ENCODE peak calls at places on chromosome 14, in ten cellular contexts. B, N, C, U, T, J, M, O, Y and H are unnamed samples.

GRCh38 chr14:73368621-73369020 is 89.7 kb downstream of the NUMB start:
- DNase-seq in B (peak; percentile 30), N (peak; percentile 9), C (no peak), U (no peak), T (no peak), J (no peak), M (no peak), O (no peak), Y (no peak), H (no peak)

GRCh38 chr14:24392327-24393098 is 6.3 kb upstream of the NYNRIN start:
- DNase-seq in B (peak; percentile 75), N (peak; percentile 67), C (no peak), U (no peak), T (peak; percentile 19), J (no peak), M (no peak), O (peak; percentile 42), Y (no peak), H (peak; percentile 61)

GRCh38 chr14:99884834-99885648 is 91.8 kb downstream of the EML1 start:
- DNase-seq in B (peak; percentile 83), N (peak; percentile 77), C (peak; percentile 23), U (no peak), T (peak; percentile 13), J (peak; percentile 49), M (peak; percentile 62), O (peak; percentile 67), Y (peak; percentile 60), H (peak; percentile 2)

GRCh38 chr14:78157855-78158436 is 12.2 kb upstream of the NRXN3 start:
- DNase-seq in B (peak; percentile 14), N (peak; percentile 1), C (no peak), U (no peak), T (no peak), J (peak; percentile 20), M (peak; percentile 28), O (no peak), Y (no peak), H (no peak)

GRCh38 chr14:101489092-101489760 is 72.1 kb upstream of the DIO3 start:
- DNase-seq in B (no peak), N (no peak), C (no peak), U (peak; percentile 6), T (no peak), J (no peak), M (no peak), O (no peak), Y (no peak), H (no peak)

GRCh38 chr14:41607119-41607785 is 576 bp downstream of the LRFN5 start:
- DNase-seq in B (no peak), N (no peak), C (peak; percentile 6), U (no peak), T (peak; percentile 42), J (no peak), M (no peak), O (peak; percentile 63), Y (no peak), H (no peak)

GRCh38 chr14:44370727-44371126 is 136.4 kb downstream of the FSCB start:
- DNase-seq in B (no peak), N (no peak), C (no peak), U (no peak), T (peak; percentile 1), J (no peak), M (no peak), O (no peak), Y (no peak), H (no peak)

GRCh38 chr14:92760524-92760805 is 12.0 kb upstream of the LGMN start:
- DNase-seq in B (no peak), N (no peak), C (no peak), U (no peak), T (no peak), J (no peak), M (no peak), O (no peak), Y (no peak), H (no peak)

GRCh38 chr14:24712909-24713308 is 78.9 kb upstream of the GZMB start:
- DNase-seq in B (no peak), N (no peak), C (no peak), U (no peak), T (no peak), J (no peak), M (no peak), O (no peak), Y (no peak), H (no peak)

GRCh38 chr14:90111895-90112534 is 50.2 kb downstream of the KCNK13 start:
- DNase-seq in B (peak; percentile 17), N (peak; percentile 87), C (no peak), U (no peak), T (no peak), J (no peak), M (peak; percentile 50), O (no peak), Y (no peak), H (no peak)

GRCh38 chr14:50619569-50620141 is 48.5 kb downstream of the SAV1 start:
- DNase-seq in B (peak; percentile 70), N (peak; percentile 65), C (no peak), U (no peak), T (no peak), J (no peak), M (peak; percentile 23), O (peak; percentile 5), Y (peak; percentile 36), H (no peak)

GRCh38 chr14:74951443-74952194 is 3.8 kb downstream of the PGF start:
- DNase-seq in B (no peak), N (no peak), C (no peak), U (no peak), T (no peak), J (no peak), M (no peak), O (no peak), Y (no peak), H (no peak)

GRCh38 chr14:21104448-21105060 is 3.7 kb downstream of the TMEM253 start:
- DNase-seq in B (peak; percentile 85), N (peak; percentile 77), C (peak; percentile 69), U (peak; percentile 85), T (peak; percentile 76), J (peak; percentile 68), M (peak; percentile 87), O (peak; percentile 77), Y (peak; percentile 69), H (peak; percentile 83)

GRCh38 chr14:100159107-100159864 is at the start of gene DEGS2:
- DNase-seq in B (no peak), N (no peak), C (no peak), U (no peak), T (peak; percentile 56), J (peak; percentile 54), M (peak; percentile 58), O (peak; percentile 59), Y (no peak), H (no peak)

GRCh38 chr14:33432407-33433023 is 493.8 kb downstream of the NPAS3 start:
- DNase-seq in B (peak; percentile 69), N (peak; percentile 18), C (no peak), U (no peak), T (peak; percentile 9), J (no peak), M (peak; percentile 25), O (peak; percentile 19), Y (peak; percentile 36), H (peak; percentile 52)

GRCh38 chr14:93110856-93111419 is 4.8 kb downstream of the ITPK1 start:
- DNase-seq in B (no peak), N (no peak), C (no peak), U (no peak), T (no peak), J (no peak), M (no peak), O (no peak), Y (no peak), H (no peak)

GRCh38 chr14:78010688-78011087 is 159.5 kb upstream of the NRXN3 start:
- DNase-seq in B (peak; percentile 10), N (peak; percentile 5), C (no peak), U (no peak), T (no peak), J (no peak), M (no peak), O (no peak), Y (no peak), H (no peak)

GRCh38 chr14:93078830-93079229 is 36.9 kb downstream of the ITPK1 start:
- DNase-seq in B (no peak), N (peak; percentile 25), C (no peak), U (no peak), T (no peak), J (no peak), M (no peak), O (no peak), Y (peak; percentile 24), H (no peak)

GRCh38 chr14:59028476-59029202 is 159.8 kb upstream of the DAAM1 start:
- DNase-seq in B (peak; percentile 90), N (peak; percentile 97), C (peak; percentile 59), U (no peak), T (peak; percentile 65), J (peak; percentile 43), M (peak; percentile 80), O (peak; percentile 67), Y (peak; percentile 77), H (peak; percentile 39)